ENCODE peak calls at places on chromosomes 13 and 19, in nine cellular contexts. K, R, V, T, F, I, S, H and J are unnamed samples.

GRCh38 chr13:26679411-26679810 is 81.2 kb downstream of the GPR12 start:
- DNase-seq in K (no peak), H (no peak), R (no peak), S (peak), T (no peak), V (no peak), F (no peak), I (peak), J (no peak)

GRCh38 chr13:66831317-66831716 is 398.8 kb downstream of the PCDH9 start:
- DNase-seq in K (no peak), I (no peak), H (no peak), F (no peak), R (no peak), T (no peak), V (no peak), S (no peak), J (no peak)

GRCh38 chr13:50389726-50390125 is 374.5 kb downstream of the KCNRG start:
- DNase-seq in H (no peak), R (no peak), K (no peak), T (no peak), S (no peak), I (no peak), F (no peak), V (no peak), J (no peak)

GRCh38 chr19:21322528-21322927 is 6.7 kb downstream of the ZNF708 start:
- DNase-seq in I (no peak), K (no peak), F (no peak), V (no peak), R (no peak), T (no peak), S (no peak), H (no peak), J (no peak)

GRCh38 chr19:19171821-19172532 is 1.9 kb upstream of the MEF2B start:
- DNase-seq in H (peak), V (no peak), R (no peak), K (no peak), F (peak), I (peak), S (no peak), T (no peak), J (peak)

GRCh38 chr19:18932216-18932841 is 8.7 kb downstream of the HOMER3 start:
- DNase-seq in K (peak), S (no peak), T (peak), F (peak), V (peak), H (no peak), I (peak), R (peak), J (no peak)

GRCh38 chr13:25062479-25062878 is 33.5 kb upstream of the PABPC3 start:
- DNase-seq in T (no peak), H (no peak), R (no peak), K (no peak), S (no peak), I (no peak), V (peak), F (no peak), J (no peak)

GRCh38 chr19:48938256-48938655 is 4.8 kb downstream of the DHDH start:
- DNase-seq in F (no peak), R (no peak), V (no peak), S (no peak), K (no peak), I (no peak), H (no peak), T (no peak), J (no peak)

GRCh38 chr19:2722541-2723344 is 1.6 kb upstream of the DIRAS1 start:
- DNase-seq in H (no peak), V (no peak), S (peak), T (no peak), F (peak), R (peak), K (no peak), I (peak), J (no peak)

GRCh38 chr13:27082325-27082724 is 89.3 kb downstream of the USP12 start:
- DNase-seq in H (no peak), R (no peak), F (no peak), K (no peak), I (no peak), V (no peak), T (no peak), S (no peak), J (no peak)

GRCh38 chr19:8148410-8149231 is 771 bp downstream of the FBN3 start:
- DNase-seq in H (peak), F (peak), T (no peak), I (no peak), S (no peak), V (peak), R (no peak), K (no peak), J (no peak)

GRCh38 chr19:46571495-46571894 is 29.6 kb upstream of the CALM3 start:
- DNase-seq in V (peak), H (peak), S (no peak), T (no peak), K (no peak), I (no peak), R (no peak), F (peak), J (peak)

GRCh38 chr19:7605490-7606222 is 10.0 kb downstream of the CAMSAP3 start:
- DNase-seq in R (no peak), K (peak), F (peak), I (peak), T (no peak), H (no peak), V (peak), S (no peak), J (peak)

GRCh38 chr19:29812080-29812880 is 489 bp downstream of the CCNE1 start:
- DNase-seq in H (no peak), V (no peak), T (peak), K (no peak), S (no peak), I (no peak), F (no peak), R (no peak), J (no peak)

GRCh38 chr19:2429917-2430570 is 2.7 kb upstream of the TIMM13 start:
- DNase-seq in K (no peak), T (no peak), V (no peak), F (no peak), H (no peak), I (no peak), S (no peak), R (no peak), J (no peak)

GRCh38 chr13:43408274-43408673 is 378.5 kb downstream of the ENOX1 start:
- DNase-seq in T (no peak), R (no peak), H (no peak), I (no peak), K (no peak), F (no peak), S (no peak), V (no peak), J (no peak)

GRCh38 chr19:1767464-1767933 is 14.2 kb downstream of the ONECUT3 start:
- DNase-seq in R (no peak), T (peak), I (no peak), H (peak), F (peak), V (no peak), S (no peak), K (peak), J (no peak)

GRCh38 chr19:19234220-19234816 is 22.6 kb downstream of the NCAN start:
- DNase-seq in I (no peak), V (no peak), F (no peak), R (no peak), T (no peak), K (no peak), S (no peak), H (no peak), J (no peak)

GRCh38 chr19:40398417-40399056 is 8.6 kb upstream of the HIPK4 start:
- DNase-seq in I (no peak), T (peak), F (no peak), S (no peak), K (peak), H (no peak), R (peak), V (peak), J (no peak)

GRCh38 chr13:95354680-95355487 is 53.6 kb upstream of the ABCC4 start:
- DNase-seq in I (no peak), T (no peak), R (no peak), K (no peak), S (no peak), F (no peak), V (no peak), H (no peak), J (peak)

GRCh38 chr19:8363803-8364771 is at the start of gene ANGPTL4:
- DNase-seq in S (no peak), K (peak), I (peak), V (peak), R (peak), F (peak), T (peak), H (no peak), J (no peak)

GRCh38 chr19:53037101-53038097 is 7.1 kb upstream of the ERVV-2 start:
- DNase-seq in T (no peak), V (no peak), F (no peak), K (no peak), S (no peak), I (no peak), H (no peak), R (no peak), J (no peak)

GRCh38 chr19:57583521-57584416 is at the start of gene ZIK1:
- DNase-seq in R (peak), H (peak), F (peak), K (peak), V (peak), T (peak), S (peak), I (peak), J (peak)

GRCh38 chr19:51980116-51980736 is 6.4 kb downstream of the ZNF350 start:
- DNase-seq in K (no peak), T (no peak), H (no peak), V (no peak), F (no peak), R (no peak), S (no peak), I (no peak), J (no peak)

GRCh38 chr13:91036886-91037285 is 310.6 kb upstream of the MIR17HG start:
- DNase-seq in T (no peak), H (no peak), F (no peak), I (no peak), V (no peak), K (no peak), S (no peak), R (no peak), J (no peak)

GRCh38 chr13:80217614-80218456 is 123.1 kb downstream of the SPRY2 start:
- DNase-seq in T (no peak), V (peak), F (peak), I (no peak), R (no peak), S (no peak), K (no peak), H (no peak), J (no peak)

GRCh38 chr19:18156841-18157464 is 4.0 kb downstream of the PIK3R2 start:
- DNase-seq in K (no peak), F (peak), S (peak), H (peak), R (peak), I (peak), V (no peak), T (peak), J (peak)

GRCh38 chr13:48411281-48412099 is 1.4 kb downstream of the LPAR6 start:
- DNase-seq in V (peak), R (no peak), K (peak), T (no peak), S (no peak), F (no peak), I (peak), H (no peak), J (no peak)

GRCh38 chr19:5663904-5664303 is 16.4 kb downstream of the MICOS13 start:
- DNase-seq in V (no peak), H (no peak), K (no peak), F (no peak), T (no peak), S (no peak), I (no peak), R (no peak), J (no peak)

GRCh38 chr13:22801402-22802003 is 379.3 kb upstream of the SGCG start:
- DNase-seq in I (no peak), V (peak), H (no peak), S (no peak), R (no peak), F (no peak), K (no peak), T (no peak), J (peak)

GRCh38 chr13:97267418-97268059 is 45.4 kb downstream of the MBNL2 start:
- DNase-seq in T (no peak), K (no peak), V (peak), R (no peak), H (no peak), F (no peak), S (no peak), I (no peak), J (no peak)

GRCh38 chr19:7226749-7227148 is 67.5 kb downstream of the INSR start:
- DNase-seq in V (no peak), T (no peak), S (no peak), H (no peak), I (no peak), K (no peak), F (no peak), R (no peak), J (no peak)

GRCh38 chr13:40994581-40995230 is 24.4 kb downstream of the ELF1 start:
- DNase-seq in I (no peak), S (no peak), H (no peak), F (no peak), V (no peak), R (no peak), K (no peak), T (no peak), J (no peak)

GRCh38 chr13:86355301-86355700 is 556.1 kb upstream of the SLITRK6 start:
- DNase-seq in V (no peak), H (no peak), S (no peak), F (no peak), K (no peak), R (no peak), I (no peak), T (no peak), J (no peak)